ENCODE peak calls at places on chromosomes 11 and 22, in seven cellular contexts. C is NCI-H1930, T is neuronal stem cell, H is keratinocyte, J is RWPE1, S is activated T-cell treated with anti-CD3 and anti-CD28 coated beads for 1 hour, I is kidney tubule cell. L is an unnamed sample.

GRCh38 chr11:123407124-123407995 is 22.7 kb upstream of the GRAMD1B start:
- DNase-seq in H (peak; percentile 7), J (peak; percentile 62), S (peak; percentile 43), C (peak; percentile 87), I (peak; percentile 74), T (peak; percentile 62), L (peak; percentile 32)

GRCh38 chr22:19806213-19807160 is 45.9 kb downstream of the TBX1 start:
- DNase-seq in S (no peak), I (peak; percentile 56), C (no peak), T (no peak), J (peak; percentile 92), H (peak; percentile 90), L (no peak)

GRCh38 chr11:122910775-122911174 is 28.2 kb downstream of the JHY start:
- DNase-seq in T (no peak), C (no peak), J (peak; percentile 24), S (no peak), H (no peak), I (peak; percentile 47), L (no peak)

GRCh38 chr11:34161812-34162506 is 56.5 kb downstream of the NAT10 start:
- DNase-seq in I (peak; percentile 92), S (no peak), T (no peak), H (no peak), C (no peak), J (no peak), L (no peak)

GRCh38 chr22:28674121-28674563 is 5.5 kb downstream of the TTC28 start:
- DNase-seq in T (no peak), H (no peak), I (peak; percentile 50), J (no peak), C (no peak), S (no peak), L (no peak)

GRCh38 chr22:44068422-44069191 is 44.5 kb downstream of the PARVB start:
- DNase-seq in I (no peak), J (no peak), T (no peak), C (no peak), H (no peak), S (no peak), L (no peak)

GRCh38 chr11:113286001-113286400 is 28.4 kb upstream of the TTC12 start:
- DNase-seq in J (no peak), I (no peak), T (no peak), S (no peak), C (no peak), H (no peak), L (no peak)

GRCh38 chr22:24319451-24319850 is 48.8 kb downstream of the SPECC1L start:
- DNase-seq in H (no peak), T (no peak), I (no peak), C (no peak), S (no peak), J (no peak), L (no peak)

GRCh38 chr11:63709336-63709735 is 28.0 kb downstream of the RTN3 start:
- DNase-seq in S (no peak), J (no peak), H (no peak), I (no peak), T (no peak), C (no peak), L (no peak)